ENCODE peak calls at places on chromosomes 6 and 20, in six cellular contexts. Y is IMR-90, V is neuronal stem cell, C is H9, I is mesenchymal stem cell, A is H1. L is an unnamed sample.

GRCh38 chr20:6180531-6180930 is 57.7 kb upstream of the FERMT1 start:
- DNase-seq in Y (no peak), V (no peak), C (no peak), I (no peak), A (no peak), L (no peak)

GRCh38 chr6:21199246-21199645 is 394.3 kb upstream of the SOX4 start:
- DNase-seq in Y (no peak), V (peak), C (no peak), I (no peak), A (no peak), L (no peak)

GRCh38 chr6:2961971-2962370 is 9.4 kb downstream of the SERPINB6 start:
- DNase-seq in Y (no peak), V (no peak), C (peak), I (no peak), A (no peak), L (peak)

GRCh38 chr20:9200620-9201019 is 131.7 kb downstream of the PLCB4 start:
- DNase-seq in Y (peak), V (no peak), C (no peak), I (peak), A (no peak), L (no peak)

GRCh38 chr6:96542702-96543101 is 20.2 kb upstream of the FHL5 start:
- DNase-seq in Y (no peak), V (no peak), C (no peak), I (peak), A (no peak), L (no peak)

GRCh38 chr20:1122388-1123315 is 4.2 kb downstream of the PSMF1 start:
- DNase-seq in Y (peak), V (no peak), C (no peak), I (peak), A (no peak), L (no peak)

GRCh38 chr6:1477432-1478090 is 88.2 kb downstream of the FOXF2 start:
- DNase-seq in Y (peak), V (no peak), C (no peak), I (no peak), A (no peak), L (no peak)

GRCh38 chr6:63897459-63897858 is 261.9 kb downstream of the PHF3 start:
- DNase-seq in Y (peak), V (no peak), C (no peak), I (peak), A (no peak), L (peak)

GRCh38 chr6:131694832-131695426 is 6.3 kb downstream of the OR2A4 start:
- DNase-seq in Y (peak), V (peak), C (peak), I (peak), A (peak), L (peak)

GRCh38 chr6:145899915-145900569 is 64.1 kb downstream of the SHPRH start:
- DNase-seq in Y (no peak), V (no peak), C (no peak), I (no peak), A (no peak), L (no peak)

GRCh38 chr6:134456284-134456683 is 138.4 kb upstream of the SGK1 start:
- DNase-seq in Y (no peak), V (no peak), C (no peak), I (no peak), A (no peak), L (no peak)

GRCh38 chr6:56842602-56843475 is 112.1 kb upstream of the BEND6 start:
- DNase-seq in Y (peak), V (no peak), C (peak), I (peak), A (no peak), L (peak)

GRCh38 chr20:40564997-40565680 is 123.9 kb downstream of the MAFB start:
- DNase-seq in Y (peak), V (no peak), C (no peak), I (peak), A (no peak), L (no peak)

GRCh38 chr6:73746776-73747175 is 50.8 kb downstream of the CD109 start:
- DNase-seq in Y (peak), V (no peak), C (no peak), I (no peak), A (no peak), L (no peak)

GRCh38 chr6:125867483-125867935 is 76.7 kb downstream of the NCOA7 start:
- DNase-seq in Y (peak), V (no peak), C (peak), I (peak), A (peak), L (peak)

GRCh38 chr20:15992564-15992963 is 580.7 kb downstream of the KIF16B start:
- DNase-seq in Y (no peak), V (no peak), C (no peak), I (no peak), A (no peak), L (no peak)

GRCh38 chr6:90123796-90124195 is 172.8 kb downstream of the BACH2 start:
- DNase-seq in Y (peak), V (no peak), C (no peak), I (peak), A (no peak), L (no peak)

GRCh38 chr6:159645659-159646058 is 47.4 kb downstream of the SOD2 start:
- DNase-seq in Y (no peak), V (no peak), C (no peak), I (no peak), A (no peak), L (no peak)

GRCh38 chr6:3001773-3002293 is 2.1 kb downstream of the NQO2 start:
- DNase-seq in Y (peak), V (no peak), C (no peak), I (peak), A (no peak), L (peak)

GRCh38 chr6:111260570-111261298 is 173.4 kb downstream of the SLC16A10 start:
- DNase-seq in Y (peak), V (no peak), C (no peak), I (peak), A (no peak), L (no peak)

GRCh38 chr6:73236147-73236750 is 11.0 kb upstream of the KHDC1L start:
- DNase-seq in Y (peak), V (no peak), C (no peak), I (peak), A (no peak), L (peak)

GRCh38 chr20:19367591-19367990 is 155.1 kb downstream of the SLC24A3 start:
- DNase-seq in Y (no peak), V (no peak), C (no peak), I (no peak), A (no peak), L (no peak)

GRCh38 chr6:74574794-74575193 is 631.1 kb downstream of the COL12A1 start:
- DNase-seq in Y (peak), V (no peak), C (no peak), I (peak), A (no peak), L (no peak)

GRCh38 chr6:10759884-10760329 is 12.3 kb downstream of the TMEM14B start:
- DNase-seq in Y (peak), V (no peak), C (no peak), I (peak), A (no peak), L (no peak)

GRCh38 chr6:134310206-134310605 is 7.7 kb downstream of the SGK1 start:
- DNase-seq in Y (peak), V (no peak), C (no peak), I (no peak), A (no peak), L (no peak)

GRCh38 chr6:22302828-22303227 is 6.0 kb upstream of the PRL start:
- DNase-seq in Y (no peak), V (no peak), C (no peak), I (no peak), A (no peak), L (no peak)

GRCh38 chr6:56148488-56149190 is 98.7 kb downstream of the COL21A1 start:
- DNase-seq in Y (peak), V (no peak), C (no peak), I (no peak), A (no peak), L (no peak)

GRCh38 chr20:11912013-11912663 is 5.6 kb upstream of the BTBD3 start:
- DNase-seq in Y (no peak), V (no peak), C (no peak), I (no peak), A (no peak), L (peak)

GRCh38 chr20:13852321-13852720 is 67.5 kb downstream of the NDUFAF5 start:
- DNase-seq in Y (no peak), V (no peak), C (no peak), I (no peak), A (no peak), L (no peak)

GRCh38 chr6:113405326-113406050 is 451.7 kb upstream of the MARCKS start:
- DNase-seq in Y (no peak), V (no peak), C (no peak), I (peak), A (no peak), L (no peak)

GRCh38 chr6:113401231-113401630 is 455.9 kb upstream of the MARCKS start:
- DNase-seq in Y (no peak), V (no peak), C (no peak), I (no peak), A (no peak), L (no peak)

GRCh38 chr6:113406051-113406695 is 451.0 kb upstream of the MARCKS start:
- DNase-seq in Y (no peak), V (no peak), C (no peak), I (peak), A (no peak), L (no peak)

GRCh38 chr6:113402541-113402940 is 454.6 kb upstream of the MARCKS start:
- DNase-seq in Y (no peak), V (no peak), C (no peak), I (no peak), A (no peak), L (no peak)

DNA sequence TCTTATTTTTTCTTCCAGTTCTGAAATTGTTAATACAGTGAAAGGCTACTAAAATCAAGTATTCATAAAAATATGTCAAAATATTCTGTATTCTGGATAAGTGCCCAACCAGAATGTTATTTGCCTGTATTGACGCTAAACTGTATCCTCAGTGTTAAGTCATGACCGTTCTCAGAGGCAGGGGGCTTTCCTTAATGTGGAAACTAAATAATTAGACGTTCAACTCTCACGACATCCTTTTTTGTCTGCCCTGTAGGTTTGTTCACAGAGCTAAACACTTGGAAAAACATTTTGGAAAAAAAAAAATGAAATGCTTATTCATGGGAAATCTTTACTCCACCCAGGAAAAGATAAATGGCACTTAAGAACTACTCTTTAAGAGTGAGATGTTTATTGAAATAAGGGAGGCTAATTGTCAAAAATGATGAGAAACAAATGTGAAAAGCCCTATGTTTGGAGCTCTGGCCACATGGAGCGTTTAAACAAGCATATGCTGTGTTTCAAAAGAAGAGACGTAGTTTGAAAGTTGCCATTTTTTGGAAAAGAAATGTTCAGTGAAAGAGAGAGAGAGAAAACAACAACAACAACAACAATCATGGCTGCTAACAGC is 453.1 kb upstream of the MARCKS start:
- DNase-seq in Y (no peak), V (no peak), C (no peak), I (peak), A (no peak), L (no peak)
- H4K91ac ChIP-seq in Y (no peak), V (no peak), C (no peak), I (no peak), A (no peak), L (no peak)

GRCh38 chr6:164911151-164911550 is 398.3 kb downstream of the C6orf118 start:
- DNase-seq in Y (no peak), V (no peak), C (no peak), I (no peak), A (no peak), L (no peak)
- H4K91ac ChIP-seq in Y (no peak), V (no peak), C (no peak), I (no peak), A (no peak), L (no peak)

DNA sequence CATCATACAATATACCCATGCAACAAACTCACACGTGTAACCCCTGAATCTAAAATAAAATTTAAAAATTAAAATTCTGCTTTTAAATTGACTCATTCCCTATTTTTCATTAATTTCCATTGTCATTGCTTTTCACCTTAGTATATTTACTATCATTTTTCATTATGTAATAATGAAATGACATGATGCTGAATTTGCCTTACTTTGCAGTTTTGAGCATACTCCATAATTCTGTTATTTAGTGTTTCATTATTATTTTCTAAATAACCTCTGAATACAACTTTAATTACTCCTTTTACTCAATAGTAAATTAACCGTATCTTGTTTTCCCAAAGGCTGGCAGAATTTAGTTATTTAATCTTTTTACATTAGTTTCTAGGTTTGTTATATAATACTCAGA is 719.6 kb downstream of the DOK5 start:
- DNase-seq in Y (no peak), V (no peak), C (no peak), I (no peak), A (no peak), L (no peak)
- H4K91ac ChIP-seq in Y (no peak), V (no peak), C (no peak), I (no peak), A (no peak), L (no peak)

GRCh38 chr20:58911309-58911708 is 58.8 kb downstream of the GNAS start:
- DNase-seq in Y (no peak), V (no peak), C (no peak), I (no peak), A (no peak), L (no peak)

GRCh38 chr20:58909585-58909984 is 57.1 kb downstream of the GNAS start:
- DNase-seq in Y (no peak), V (no peak), C (no peak), I (no peak), A (no peak), L (no peak)

GRCh38 chr20:58910473-58910872 is 58.0 kb downstream of the GNAS start:
- DNase-seq in Y (no peak), V (no peak), C (no peak), I (no peak), A (no peak), L (no peak)

GRCh38 chr20:58913079-58913478 is 60.6 kb downstream of the GNAS start:
- DNase-seq in Y (no peak), V (no peak), C (no peak), I (no peak), A (no peak), L (no peak)

GRCh38 chr20:58911970-58912369 is 59.5 kb downstream of the GNAS start:
- DNase-seq in Y (no peak), V (no peak), C (no peak), I (no peak), A (no peak), L (no peak)
- H4K91ac ChIP-seq in Y (no peak), V (no peak), C (no peak), I (no peak), A (no peak), L (no peak)

DNA sequence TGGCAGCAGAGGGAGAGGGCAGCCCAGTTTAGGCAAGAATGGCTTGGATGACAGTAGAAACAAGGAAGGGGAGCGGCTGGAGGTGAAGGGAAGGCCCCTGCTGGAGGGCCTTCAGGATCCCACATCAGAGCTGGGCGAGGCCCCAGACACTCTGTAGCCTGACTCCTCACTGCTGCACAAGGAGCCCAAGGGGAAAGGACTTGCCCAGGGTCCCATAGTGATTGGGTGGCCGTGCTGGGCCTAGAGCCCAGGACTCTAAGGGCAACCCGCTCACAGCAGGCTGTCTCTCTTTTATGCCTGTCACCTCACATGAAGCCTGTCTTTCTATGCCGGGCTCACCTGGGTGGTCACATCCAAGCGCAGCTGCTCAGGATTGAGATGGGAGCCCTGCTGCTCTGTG is 9.3 kb downstream of the AARS2 start:
- DNase-seq in Y (no peak), V (no peak), C (no peak), I (no peak), A (no peak), L (no peak)
- H4K91ac ChIP-seq in Y (no peak), V (no peak), C (no peak), I (no peak), A (no peak), L (no peak)

DNA sequence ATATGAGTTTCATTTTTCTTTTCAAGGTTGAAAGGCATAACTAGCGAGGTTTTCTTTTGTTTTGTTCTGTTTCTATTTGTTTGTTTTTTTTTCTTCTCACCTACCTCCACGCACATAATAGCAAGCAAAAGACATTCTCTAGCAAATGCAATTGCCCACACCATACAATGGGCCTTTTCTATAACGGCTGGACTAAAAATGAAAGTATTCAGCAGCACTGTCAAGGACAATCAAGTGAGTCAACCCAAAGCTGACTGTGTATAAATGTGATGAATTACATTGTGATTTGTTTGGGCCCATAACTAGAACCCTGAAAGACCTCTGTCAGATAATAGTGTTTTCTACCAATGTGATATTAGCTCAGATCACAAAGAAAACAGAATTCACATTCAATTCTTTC is 496.7 kb downstream of the RNF144B start:
- DNase-seq in Y (no peak), V (no peak), C (no peak), I (no peak), A (no peak), L (no peak)
- H4K91ac ChIP-seq in Y (no peak), V (no peak), C (no peak), I (no peak), A (no peak), L (no peak)